ENCODE peak calls at places on chromosomes 11 and 22, in eight cellular contexts. One of them, this sample, is unnamed. For H3K4me1, the result is how much of the 10 kb centered on the place peaks cover.

GRCh38 chr22:20249797-20250354 is 18.2 kb downstream of the RTN4R start:
- DNase-seq in right atrium auricular region: no peak
- DNase-seq in lower lobe of right lung: no peak
- DNase-seq in psoas muscle: peak
- DNase-seq in breast epithelium: no peak
- DNase-seq in tibial artery: no peak
- DNase-seq in aorta: no peak
- DNase-seq in CD8-positive, alpha-beta memory T cell: no peak
- DNase-seq in this sample: no peak

GRCh38 chr11:48037709-48038468 is 57.5 kb downstream of the PTPRJ start:
- DNase-seq in right atrium auricular region: no peak
- DNase-seq in lower lobe of right lung: no peak
- DNase-seq in psoas muscle: no peak
- DNase-seq in breast epithelium: no peak
- DNase-seq in tibial artery: no peak
- DNase-seq in aorta: no peak
- DNase-seq in CD8-positive, alpha-beta memory T cell: no peak
- DNase-seq in this sample: no peak

GRCh38 chr11:81644239-81644840 is 1089.3 kb downstream of the FAM181B start:
- DNase-seq in right atrium auricular region: no peak
- DNase-seq in lower lobe of right lung: no peak
- DNase-seq in psoas muscle: no peak
- DNase-seq in breast epithelium: no peak
- DNase-seq in tibial artery: no peak
- DNase-seq in aorta: no peak
- DNase-seq in CD8-positive, alpha-beta memory T cell: peak
- DNase-seq in this sample: peak

GRCh38 chr22:30776476-30776875 is 81.8 kb downstream of the OSBP2 start:
- DNase-seq in right atrium auricular region: no peak
- DNase-seq in lower lobe of right lung: no peak
- DNase-seq in psoas muscle: no peak
- DNase-seq in breast epithelium: no peak
- DNase-seq in tibial artery: no peak
- DNase-seq in aorta: no peak
- DNase-seq in CD8-positive, alpha-beta memory T cell: no peak
- DNase-seq in this sample: no peak

GRCh38 chr22:32764330-32765116 is 37.0 kb upstream of the TIMP3 start:
- DNase-seq in right atrium auricular region: peak
- DNase-seq in lower lobe of right lung: no peak
- DNase-seq in psoas muscle: peak
- DNase-seq in breast epithelium: no peak
- DNase-seq in tibial artery: peak
- DNase-seq in aorta: peak
- DNase-seq in CD8-positive, alpha-beta memory T cell: no peak
- DNase-seq in this sample: no peak

GRCh38 chr22:50599816-50600454 is 658 bp upstream of the MAPK8IP2 start:
- DNase-seq in right atrium auricular region: no peak
- DNase-seq in lower lobe of right lung: no peak
- DNase-seq in psoas muscle: peak
- DNase-seq in breast epithelium: peak
- DNase-seq in tibial artery: no peak
- DNase-seq in aorta: peak
- DNase-seq in CD8-positive, alpha-beta memory T cell: peak
- DNase-seq in this sample: peak

GRCh38 chr11:27317751-27318150 is 45.3 kb downstream of the CCDC34 start:
- DNase-seq in right atrium auricular region: no peak
- DNase-seq in lower lobe of right lung: no peak
- DNase-seq in psoas muscle: no peak
- DNase-seq in breast epithelium: no peak
- DNase-seq in tibial artery: no peak
- DNase-seq in aorta: no peak
- DNase-seq in CD8-positive, alpha-beta memory T cell: no peak
- DNase-seq in this sample: no peak

GRCh38 chr11:15199693-15200092 is 85.0 kb downstream of the INSC start:
- DNase-seq in right atrium auricular region: no peak
- DNase-seq in lower lobe of right lung: no peak
- DNase-seq in psoas muscle: peak
- DNase-seq in breast epithelium: peak
- DNase-seq in tibial artery: peak
- DNase-seq in aorta: peak
- DNase-seq in CD8-positive, alpha-beta memory T cell: no peak
- DNase-seq in this sample: no peak

GRCh38 chr22:19965771-19966709 is 24.4 kb upstream of the TXNRD2 start:
- DNase-seq in right atrium auricular region: no peak
- DNase-seq in lower lobe of right lung: no peak
- DNase-seq in psoas muscle: no peak
- DNase-seq in breast epithelium: no peak
- DNase-seq in tibial artery: no peak
- DNase-seq in aorta: no peak
- DNase-seq in CD8-positive, alpha-beta memory T cell: no peak
- DNase-seq in this sample: no peak

GRCh38 chr11:126165366-126166156 is 45.9 kb downstream of the RPUSD4 start:
- DNase-seq in right atrium auricular region: no peak
- DNase-seq in lower lobe of right lung: no peak
- DNase-seq in psoas muscle: no peak
- DNase-seq in breast epithelium: no peak
- DNase-seq in tibial artery: no peak
- DNase-seq in aorta: no peak
- DNase-seq in CD8-positive, alpha-beta memory T cell: no peak
- DNase-seq in this sample: no peak

GRCh38 chr11:8812438-8812837 is 98.6 kb upstream of the AKIP1 start:
- DNase-seq in right atrium auricular region: peak
- DNase-seq in lower lobe of right lung: peak
- DNase-seq in psoas muscle: peak
- DNase-seq in breast epithelium: no peak
- DNase-seq in tibial artery: peak
- DNase-seq in aorta: peak
- DNase-seq in CD8-positive, alpha-beta memory T cell: no peak
- DNase-seq in this sample: no peak

GRCh38 chr11:8809605-8810272 is 101.2 kb upstream of the AKIP1 start:
- DNase-seq in right atrium auricular region: no peak
- DNase-seq in lower lobe of right lung: no peak
- DNase-seq in psoas muscle: no peak
- DNase-seq in breast epithelium: no peak
- DNase-seq in tibial artery: no peak
- DNase-seq in aorta: no peak
- DNase-seq in CD8-positive, alpha-beta memory T cell: no peak
- DNase-seq in this sample: no peak

GRCh38 chr11:8811571-8811970 is 99.4 kb upstream of the AKIP1 start:
- DNase-seq in right atrium auricular region: no peak
- DNase-seq in lower lobe of right lung: no peak
- DNase-seq in psoas muscle: no peak
- DNase-seq in breast epithelium: no peak
- DNase-seq in tibial artery: no peak
- DNase-seq in aorta: no peak
- DNase-seq in CD8-positive, alpha-beta memory T cell: no peak
- DNase-seq in this sample: no peak

GRCh38 chr11:8809185-8809584 is 101.8 kb upstream of the AKIP1 start:
- DNase-seq in right atrium auricular region: no peak
- DNase-seq in lower lobe of right lung: no peak
- DNase-seq in psoas muscle: no peak
- DNase-seq in breast epithelium: no peak
- DNase-seq in tibial artery: no peak
- DNase-seq in aorta: no peak
- DNase-seq in CD8-positive, alpha-beta memory T cell: no peak
- DNase-seq in this sample: no peak

GRCh38 chr11:8810331-8811301 is 100.4 kb upstream of the AKIP1 start:
- DNase-seq in right atrium auricular region: peak
- DNase-seq in lower lobe of right lung: peak
- DNase-seq in psoas muscle: peak
- DNase-seq in breast epithelium: peak
- DNase-seq in tibial artery: peak
- DNase-seq in aorta: peak
- DNase-seq in CD8-positive, alpha-beta memory T cell: no peak
- DNase-seq in this sample: no peak
- H3K4me1 ChIP-seq in right atrium auricular region: under half
- H3K4me1 ChIP-seq in lower lobe of right lung: half or more
- H3K4me1 ChIP-seq in psoas muscle: under half
- H3K4me1 ChIP-seq in breast epithelium: under half
- H3K4me1 ChIP-seq in tibial artery: half or more
- H3K4me1 ChIP-seq in aorta: under half
- H3K4me1 ChIP-seq in CD8-positive, alpha-beta memory T cell: under half
- H3K4me1 ChIP-seq in this sample: under half

DNA sequence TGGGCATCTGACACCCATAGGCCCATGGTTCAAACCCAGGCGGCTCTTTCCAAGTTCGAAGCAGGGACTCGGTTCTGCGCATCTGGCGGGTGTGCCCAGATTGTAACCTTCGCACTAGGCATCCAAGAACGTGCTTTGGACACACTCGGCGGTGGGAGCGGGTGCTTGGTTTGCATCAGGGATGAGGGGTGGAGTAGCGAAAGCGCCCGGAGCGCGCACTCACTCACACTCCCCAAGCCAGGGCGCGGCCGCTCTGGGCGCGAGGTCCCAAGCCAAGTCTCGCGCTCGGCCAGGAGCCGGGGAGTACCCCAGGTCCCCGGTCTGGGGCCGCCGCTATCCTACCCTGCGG is 243 bp upstream of the SYT9 start:
- DNase-seq in right atrium auricular region: no peak
- DNase-seq in lower lobe of right lung: no peak
- DNase-seq in psoas muscle: peak
- DNase-seq in breast epithelium: no peak
- DNase-seq in tibial artery: no peak
- DNase-seq in aorta: no peak
- DNase-seq in CD8-positive, alpha-beta memory T cell: no peak
- DNase-seq in this sample: no peak
- H3K4me3 ChIP-seq in right atrium auricular region: peak
- H3K4me3 ChIP-seq in lower lobe of right lung: peak
- H3K4me3 ChIP-seq in psoas muscle: peak
- H3K4me3 ChIP-seq in breast epithelium: peak
- H3K4me3 ChIP-seq in tibial artery: peak
- H3K4me3 ChIP-seq in aorta: no peak
- H3K4me3 ChIP-seq in CD8-positive, alpha-beta memory T cell: no peak
- H3K4me3 ChIP-seq in this sample: no peak

GRCh38 chr22:44242946-44243724 is 62.4 kb downstream of the PARVG start:
- DNase-seq in right atrium auricular region: peak
- DNase-seq in lower lobe of right lung: no peak
- DNase-seq in psoas muscle: no peak
- DNase-seq in breast epithelium: no peak
- DNase-seq in tibial artery: no peak
- DNase-seq in aorta: no peak
- DNase-seq in CD8-positive, alpha-beta memory T cell: no peak
- DNase-seq in this sample: no peak
- H3K4me1 ChIP-seq in right atrium auricular region: under half
- H3K4me1 ChIP-seq in lower lobe of right lung: under half
- H3K4me1 ChIP-seq in psoas muscle: under half
- H3K4me1 ChIP-seq in breast epithelium: under half
- H3K4me1 ChIP-seq in tibial artery: under half
- H3K4me1 ChIP-seq in aorta: under half
- H3K4me1 ChIP-seq in CD8-positive, alpha-beta memory T cell: under half
- H3K4me1 ChIP-seq in this sample: under half

GRCh38 chr22:41910050-41910598 is 4.8 kb downstream of the SHISA8 start:
- DNase-seq in right atrium auricular region: no peak
- DNase-seq in lower lobe of right lung: no peak
- DNase-seq in psoas muscle: no peak
- DNase-seq in breast epithelium: no peak
- DNase-seq in tibial artery: no peak
- DNase-seq in aorta: no peak
- DNase-seq in CD8-positive, alpha-beta memory T cell: no peak
- DNase-seq in this sample: no peak

GRCh38 chr22:41911292-41911611 is 3.6 kb downstream of the SHISA8 start:
- DNase-seq in right atrium auricular region: no peak
- DNase-seq in lower lobe of right lung: no peak
- DNase-seq in psoas muscle: no peak
- DNase-seq in breast epithelium: no peak
- DNase-seq in tibial artery: no peak
- DNase-seq in aorta: no peak
- DNase-seq in CD8-positive, alpha-beta memory T cell: no peak
- DNase-seq in this sample: no peak

GRCh38 chr22:41909290-41910049 is 5.4 kb downstream of the SHISA8 start:
- DNase-seq in right atrium auricular region: no peak
- DNase-seq in lower lobe of right lung: no peak
- DNase-seq in psoas muscle: no peak
- DNase-seq in breast epithelium: no peak
- DNase-seq in tibial artery: no peak
- DNase-seq in aorta: no peak
- DNase-seq in CD8-positive, alpha-beta memory T cell: no peak
- DNase-seq in this sample: no peak

GRCh38 chr22:41912338-41913039 is 2.4 kb downstream of the SHISA8 start:
- DNase-seq in right atrium auricular region: no peak
- DNase-seq in lower lobe of right lung: no peak
- DNase-seq in psoas muscle: no peak
- DNase-seq in breast epithelium: no peak
- DNase-seq in tibial artery: no peak
- DNase-seq in aorta: no peak
- DNase-seq in CD8-positive, alpha-beta memory T cell: no peak
- DNase-seq in this sample: no peak

DNA sequence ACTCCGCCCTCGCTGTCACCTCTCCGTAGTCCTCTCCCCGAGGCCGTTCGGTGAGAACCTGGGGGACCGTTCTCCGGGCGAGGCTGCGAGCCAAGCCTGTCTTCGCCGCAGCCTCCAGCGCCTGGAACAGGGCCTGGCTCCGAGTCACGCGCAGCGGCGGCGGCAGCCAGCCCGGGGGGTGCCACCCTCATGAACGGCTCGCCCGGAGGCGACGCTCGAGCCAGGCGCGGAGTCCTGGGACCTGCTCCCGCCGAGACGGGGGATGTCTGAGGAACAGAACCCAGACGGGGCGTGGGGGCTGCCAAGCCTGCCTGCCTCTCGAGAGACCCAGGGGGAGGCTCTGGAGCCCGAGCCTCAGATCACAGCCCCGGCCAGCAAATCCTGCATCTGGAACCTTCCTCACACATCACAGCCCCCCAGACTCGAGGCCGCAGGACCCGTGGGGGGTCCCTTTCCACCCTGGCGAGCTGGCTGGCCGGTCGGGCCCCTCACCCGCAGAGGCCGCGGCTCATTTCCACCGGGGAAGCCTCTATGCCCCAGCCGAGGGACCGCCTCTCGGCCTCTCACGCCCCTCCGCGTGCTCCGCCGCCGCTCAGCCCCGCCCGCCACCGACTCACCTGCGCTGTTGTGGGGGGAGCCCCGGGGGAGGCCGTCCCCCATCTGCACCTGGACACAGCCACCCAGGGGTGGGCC is 4.1 kb downstream of the SHISA8 start:
- DNase-seq in right atrium auricular region: no peak
- DNase-seq in lower lobe of right lung: no peak
- DNase-seq in psoas muscle: no peak
- DNase-seq in breast epithelium: no peak
- DNase-seq in tibial artery: peak
- DNase-seq in aorta: no peak
- DNase-seq in CD8-positive, alpha-beta memory T cell: peak
- DNase-seq in this sample: no peak
- H3K4me3 ChIP-seq in right atrium auricular region: peak
- H3K4me3 ChIP-seq in lower lobe of right lung: peak
- H3K4me3 ChIP-seq in psoas muscle: peak
- H3K4me3 ChIP-seq in breast epithelium: peak
- H3K4me3 ChIP-seq in tibial artery: peak
- H3K4me3 ChIP-seq in aorta: no peak
- H3K4me3 ChIP-seq in CD8-positive, alpha-beta memory T cell: no peak
- H3K4me3 ChIP-seq in this sample: peak